ENCODE peak calls at places on chromosome 9, in seven cellular contexts. S, R, J, V, O, N and E are unnamed samples.

GRCh38 chr9:124045076-124045829 is 33.7 kb downstream of the LHX2 start:
- DNase-seq in S (no peak), R (no peak), J (peak), V (no peak), O (peak), N (peak), E (no peak)

GRCh38 chr9:20209421-20210340 is 412.6 kb downstream of the MLLT3 start:
- DNase-seq in S (peak), R (peak), J (no peak), V (no peak), O (no peak), N (no peak), E (no peak)

GRCh38 chr9:81737871-81738507 is 48.6 kb upstream of the TLE1 start:
- DNase-seq in S (no peak), R (no peak), J (no peak), V (peak), O (no peak), N (peak), E (peak)

GRCh38 chr9:125663127-125663526 is 43.9 kb downstream of the MAPKAP1 start:
- DNase-seq in S (no peak), R (no peak), J (no peak), V (peak), O (no peak), N (peak), E (no peak)

GRCh38 chr9:130897848-130898551 is 1.4 kb upstream of the QRFP start:
- DNase-seq in S (no peak), R (no peak), J (no peak), V (no peak), O (no peak), N (no peak), E (no peak)

GRCh38 chr9:114282926-114283325 is 40.0 kb upstream of the ORM1 start:
- DNase-seq in S (no peak), R (no peak), J (peak), V (peak), O (no peak), N (peak), E (peak)

GRCh38 chr9:3441197-3441816 is 84.5 kb downstream of the RFX3 start:
- DNase-seq in S (peak), R (peak), J (peak), V (peak), O (peak), N (peak), E (peak)

GRCh38 chr9:137949260-137949659 is 71.7 kb downstream of the CACNA1B start:
- DNase-seq in S (no peak), R (no peak), J (no peak), V (no peak), O (no peak), N (no peak), E (no peak)

GRCh38 chr9:21160178-21160577 is 6.3 kb downstream of the IFNA21 start:
- DNase-seq in S (no peak), R (no peak), J (no peak), V (no peak), O (no peak), N (peak), E (no peak)

GRCh38 chr9:79023134-79023577 is 548.6 kb upstream of the TLE4 start:
- DNase-seq in S (no peak), R (no peak), J (no peak), V (peak), O (no peak), N (peak), E (peak)

GRCh38 chr9:4955836-4956235 is 29.2 kb upstream of the JAK2 start:
- DNase-seq in S (no peak), R (no peak), J (no peak), V (no peak), O (no peak), N (peak), E (no peak)

GRCh38 chr9:121187681-121188305 is 13.9 kb downstream of the RAB14 start:
- DNase-seq in S (no peak), R (no peak), J (no peak), V (no peak), O (no peak), N (no peak), E (no peak)